ENCODE peak calls at places on chromosomes 3 and 15, in five cellular contexts. C is PC-3, F is stomach, L is cardiac muscle cell, N is HAP-1. D is an unnamed sample.

GRCh38 chr15:76313731-76314130 is 2.5 kb upstream of the ETFA start:
- DNase-seq in C (peak; percentile 60), F (no peak), L (no peak), N (no peak), D (no peak)

GRCh38 chr3:140470962-140471361 is 206.9 kb upstream of the TRIM42 start:
- DNase-seq in C (peak; percentile 10), F (no peak), L (no peak), N (no peak), D (no peak)

GRCh38 chr3:111978833-111979688 is at the start of gene ABHD10:
- DNase-seq in C (peak; percentile 100), F (peak; percentile 98), L (peak; percentile 98), N (peak; percentile 92), D (peak; percentile 99)

GRCh38 chr3:126125781-126126251 is 41.9 kb upstream of the SLC41A3 start:
- DNase-seq in C (no peak), F (peak; percentile 15), L (no peak), N (no peak), D (no peak)

GRCh38 chr3:53149699-53150098 is 11.3 kb upstream of the PRKCD start:
- DNase-seq in C (no peak), F (no peak), L (no peak), N (no peak), D (no peak)

GRCh38 chr3:7193271-7193670 is 332.4 kb downstream of the GRM7 start:
- DNase-seq in C (no peak), F (no peak), L (no peak), N (no peak), D (no peak)

GRCh38 chr15:45169608-45170480 is 17.9 kb downstream of the SHF start:
- DNase-seq in C (no peak), F (no peak), L (no peak), N (peak; percentile 75), D (no peak)

GRCh38 chr3:150411971-150412370 is 3.9 kb downstream of the TSC22D2 start:
- DNase-seq in C (peak; percentile 32), F (no peak), L (no peak), N (no peak), D (no peak)

GRCh38 chr3:67468511-67468910 is 185.9 kb downstream of the SUCLG2 start:
- DNase-seq in C (no peak), F (no peak), L (no peak), N (no peak), D (no peak)

GRCh38 chr15:63843901-63844317 is 10.2 kb upstream of the HERC1 start:
- DNase-seq in C (no peak), F (no peak), L (no peak), N (no peak), D (peak; percentile 63)

GRCh38 chr3:108035751-108036150 is 55.1 kb downstream of the CD47 start:
- DNase-seq in C (no peak), F (no peak), L (no peak), N (no peak), D (peak; percentile 38)

GRCh38 chr15:63244976-63245645 is 32.3 kb upstream of the APH1B start:
- DNase-seq in C (no peak), F (no peak), L (no peak), N (no peak), D (no peak)

GRCh38 chr3:146883292-146883691 is 278.1 kb upstream of the PLSCR5 start:
- DNase-seq in C (no peak), F (no peak), L (no peak), N (no peak), D (no peak)

GRCh38 chr15:63094495-63094931 is 27.1 kb upstream of the LACTB start:
- DNase-seq in C (no peak), F (no peak), L (peak; percentile 69), N (no peak), D (peak; percentile 59)

GRCh38 chr3:61425356-61425755 is 136.0 kb upstream of the PTPRG start:
- DNase-seq in C (no peak), F (no peak), L (no peak), N (no peak), D (peak; percentile 21)

GRCh38 chr15:60647246-60647645 is 168.3 kb upstream of the ICE2 start:
- DNase-seq in C (no peak), F (no peak), L (no peak), N (no peak), D (no peak)

GRCh38 chr3:23940775-23941174 is 4.3 kb upstream of the NR1D2 start:
- DNase-seq in C (no peak), F (no peak), L (no peak), N (no peak), D (peak; percentile 83)

GRCh38 chr3:20316238-20316637 is 130.2 kb upstream of the SGO1 start:
- DNase-seq in C (peak; percentile 26), F (peak; percentile 44), L (no peak), N (no peak), D (no peak)

GRCh38 chr3:126811530-126811929 is 107.5 kb downstream of the CHCHD6 start:
- DNase-seq in C (peak; percentile 38), F (no peak), L (no peak), N (no peak), D (no peak)

GRCh38 chr15:42100021-42100800 is 5.8 kb upstream of the PLA2G4D start:
- DNase-seq in C (peak; percentile 86), F (peak; percentile 42), L (no peak), N (no peak), D (no peak)

GRCh38 chr15:67547836-67548531 is 5.5 kb downstream of the MAP2K5 start:
- DNase-seq in C (no peak), F (no peak), L (no peak), N (no peak), D (peak; percentile 14)

GRCh38 chr15:38112406-38112805 is 140.2 kb upstream of the SPRED1 start:
- DNase-seq in C (no peak), F (no peak), L (no peak), N (no peak), D (no peak)

GRCh38 chr3:126121632-126122031 is 37.7 kb upstream of the SLC41A3 start:
- DNase-seq in C (no peak), F (peak; percentile 11), L (no peak), N (no peak), D (no peak)

GRCh38 chr3:14767706-14768105 is 51.1 kb upstream of the FGD5 start:
- DNase-seq in C (no peak), F (no peak), L (no peak), N (no peak), D (no peak)

GRCh38 chr3:170523248-170523647 is 62.6 kb downstream of the SLC7A14 start:
- DNase-seq in C (peak; percentile 66), F (no peak), L (no peak), N (no peak), D (no peak)

GRCh38 chr3:113404637-113405036 is 36.7 kb downstream of the CFAP44 start:
- DNase-seq in C (no peak), F (no peak), L (no peak), N (no peak), D (no peak)

GRCh38 chr3:58434990-58435389 is 1.4 kb upstream of the PDHB start:
- DNase-seq in C (peak; percentile 44), F (no peak), L (peak; percentile 56), N (peak; percentile 45), D (peak; percentile 99)

GRCh38 chr3:14273886-14274517 is 95.4 kb downstream of the LSM3 start:
- DNase-seq in C (peak; percentile 60), F (no peak), L (no peak), N (no peak), D (peak; percentile 79)

GRCh38 chr15:71687902-71688508 is 122.3 kb upstream of the NR2E3 start:
- DNase-seq in C (no peak), F (no peak), L (no peak), N (peak; percentile 89), D (no peak)

GRCh38 chr15:70351941-70352774 is 254.4 kb upstream of the TLE3 start:
- DNase-seq in C (no peak), F (no peak), L (no peak), N (no peak), D (no peak)
- H3K4me1 ChIP-seq in C (no peaks in the 10 kb centered on the region), F (peaks cover 14% of the 10 kb centered on the region), L (no peaks in the 10 kb centered on the region), N (peaks cover 12% of the 10 kb centered on the region), D (no peaks in the 10 kb centered on the region)

GRCh38 chr3:13010770-13011169 is 62.5 kb downstream of the IQSEC1 start:
- DNase-seq in C (no peak), F (no peak), L (no peak), N (no peak), D (no peak)
- H3K4me1 ChIP-seq in C (peaks cover 9% of the 10 kb centered on the region), F (peaks cover 27% of the 10 kb centered on the region), L (peaks cover 3% of the 10 kb centered on the region), N (no peaks in the 10 kb centered on the region), D (peaks cover 3% of the 10 kb centered on the region)

GRCh38 chr15:74787251-74788041 is 5.6 kb downstream of the CSK start:
- DNase-seq in C (no peak), F (peak; percentile 72), L (peak; percentile 58), N (peak; percentile 76), D (peak; percentile 93)

GRCh38 chr15:74786659-74787165 is 4.8 kb downstream of the CSK start:
- DNase-seq in C (no peak), F (no peak), L (no peak), N (no peak), D (no peak)

GRCh38 chr15:74788716-74789151 is 6.9 kb downstream of the CSK start:
- DNase-seq in C (no peak), F (no peak), L (no peak), N (no peak), D (no peak)

GRCh38 chr15:74789171-74789627 is 7.3 kb downstream of the CSK start:
- DNase-seq in C (peak; percentile 41), F (peak; percentile 75), L (no peak), N (no peak), D (no peak)

GRCh38 chr15:74788042-74788715 is 6.3 kb downstream of the CSK start:
- DNase-seq in C (no peak), F (no peak), L (no peak), N (no peak), D (no peak)
- H3K4me1 ChIP-seq in C (peaks cover 20% of the 10 kb centered on the region), F (peaks cover 97% of the 10 kb centered on the region), L (peaks cover 38% of the 10 kb centered on the region), N (peaks cover 18% of the 10 kb centered on the region), D (peaks cover 10% of the 10 kb centered on the region)

GRCh38 chr3:120423432-120423831 is 27.4 kb downstream of the FSTL1 start:
- DNase-seq in C (no peak), F (no peak), L (no peak), N (no peak), D (no peak)

GRCh38 chr3:120419797-120420196 is 31.0 kb downstream of the FSTL1 start:
- DNase-seq in C (no peak), F (no peak), L (peak; percentile 57), N (no peak), D (no peak)

GRCh38 chr3:120420360-120420759 is 30.4 kb downstream of the FSTL1 start:
- DNase-seq in C (no peak), F (no peak), L (no peak), N (no peak), D (no peak)

GRCh38 chr3:120418866-120419490 is 31.8 kb downstream of the FSTL1 start:
- DNase-seq in C (peak; percentile 79), F (peak; percentile 51), L (peak; percentile 68), N (peak; percentile 38), D (peak; percentile 89)

DNA sequence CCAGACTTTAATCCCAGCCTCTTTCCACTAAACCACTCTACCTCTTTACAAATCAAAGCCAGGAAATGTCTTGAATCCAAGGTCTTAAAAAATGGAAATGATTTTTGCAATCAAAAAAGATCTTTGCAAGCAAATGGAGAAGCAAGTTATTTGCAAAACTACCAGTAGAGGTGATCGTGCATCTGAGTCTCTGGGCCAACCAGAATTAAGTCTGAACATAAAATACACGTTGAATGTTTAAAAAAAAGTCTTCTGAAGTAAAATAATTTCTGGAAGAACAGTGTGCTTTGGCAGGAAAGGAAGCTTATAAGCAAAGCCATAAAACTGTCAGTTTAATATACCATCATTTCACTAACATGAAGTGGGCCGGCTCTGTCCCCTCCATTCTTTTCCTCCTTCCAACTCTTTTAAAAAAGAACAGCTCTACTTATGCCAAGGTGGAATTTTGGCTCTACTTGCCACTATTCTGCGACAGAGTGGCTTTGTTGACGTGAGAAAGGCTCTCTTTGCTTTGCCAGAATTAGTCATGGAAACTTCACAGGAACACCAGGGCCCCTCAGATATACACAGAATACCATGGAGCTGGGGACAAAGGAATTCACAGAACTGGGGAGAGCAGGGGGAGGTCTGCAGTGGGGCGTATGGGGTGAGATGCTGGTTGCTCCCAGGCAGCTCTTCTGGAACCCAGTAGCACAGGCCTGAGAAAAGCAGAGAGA is 29.8 kb downstream of the FSTL1 start:
- DNase-seq in C (no peak), F (no peak), L (peak; percentile 37), N (no peak), D (peak; percentile 79)
- H3K4me1 ChIP-seq in C (peaks cover 24% of the 10 kb centered on the region), F (peaks cover 77% of the 10 kb centered on the region), L (peaks cover 61% of the 10 kb centered on the region), N (peaks cover 11% of the 10 kb centered on the region), D (peaks cover 4% of the 10 kb centered on the region)

D was measured in mesendoderm.